ENCODE peak calls at places on chromosome X, in five cellular contexts. O, P, T, W and C are unnamed samples.

GRCh38 chrX:108148524-108148923 is 56.9 kb downstream of the ATG4A start:
- DNase-seq in O (no peak), P (no peak), T (no peak), W (no peak), C (no peak)

GRCh38 chrX:66053414-66053813 is 13.5 kb upstream of the VSIG4 start:
- DNase-seq in O (no peak), P (no peak), T (no peak), W (no peak), C (no peak)

GRCh38 chrX:110853610-110854009 is 58.0 kb upstream of the CHRDL1 start:
- DNase-seq in O (no peak), P (no peak), T (no peak), W (no peak), C (no peak)

GRCh38 chrX:104351173-104351769 is 96.5 kb upstream of the ESX1 start:
- DNase-seq in O (no peak), P (peak), T (no peak), W (no peak), C (no peak)

GRCh38 chrX:54386314-54386713 is 28.5 kb upstream of the WNK3 start:
- DNase-seq in O (no peak), P (peak), T (no peak), W (no peak), C (no peak)

GRCh38 chrX:53190363-53190960 is 34.5 kb downstream of the KDM5C start:
- DNase-seq in O (no peak), P (no peak), T (no peak), W (no peak), C (no peak)

GRCh38 chrX:150844016-150844415 is 54.5 kb downstream of the CD99L2 start:
- DNase-seq in O (no peak), P (no peak), T (no peak), W (no peak), C (no peak)

GRCh38 chrX:100745806-100746537 is 14.1 kb upstream of the SYTL4 start:
- DNase-seq in O (no peak), P (no peak), T (peak), W (no peak), C (peak)

GRCh38 chrX:107119281-107119680 is 659 bp upstream of the RBM41 start:
- DNase-seq in O (no peak), P (no peak), T (no peak), W (no peak), C (no peak)

GRCh38 chrX:5390376-5390775 is 838.3 kb downstream of the NLGN4X start:
- DNase-seq in O (no peak), P (no peak), T (no peak), W (no peak), C (no peak)

GRCh38 chrX:100447563-100448397 is 37.7 kb upstream of the PCDH19 start:
- DNase-seq in O (peak), P (peak), T (no peak), W (peak), C (peak)

GRCh38 chrX:150581093-150581775 is 12.8 kb downstream of the MTM1 start:
- DNase-seq in O (no peak), P (peak), T (no peak), W (no peak), C (no peak)

GRCh38 chrX:11890843-11891514 is 132.9 kb downstream of the MSL3 start:
- DNase-seq in O (peak), P (no peak), T (peak), W (no peak), C (no peak)

GRCh38 chrX:109974906-109975655 is 27.8 kb upstream of the TMEM164 start:
- DNase-seq in O (no peak), P (no peak), T (no peak), W (no peak), C (peak)

GRCh38 chrX:26925088-26925487 is 538.1 kb downstream of the PPP4R3C start:
- DNase-seq in O (no peak), P (no peak), T (no peak), W (no peak), C (no peak)

GRCh38 chrX:43718081-43718480 is 62.0 kb downstream of the MAOA start:
- DNase-seq in O (no peak), P (no peak), T (no peak), W (no peak), C (no peak)

GRCh38 chrX:42955349-42955748 is 177.4 kb upstream of the PPP1R2C start:
- DNase-seq in O (no peak), P (no peak), T (no peak), W (no peak), C (no peak)

GRCh38 chrX:10620121-10620699 is at the start of gene MID1:
- DNase-seq in O (peak), P (peak), T (peak), W (no peak), C (no peak)

GRCh38 chrX:12974217-12974796 is 603 bp upstream of the TMSB4X start:
- DNase-seq in O (peak), P (peak), T (peak), W (no peak), C (peak)

GRCh38 chrX:21479695-21480280 is 105.6 kb downstream of the CNKSR2 start:
- DNase-seq in O (no peak), P (peak), T (no peak), W (no peak), C (peak)

GRCh38 chrX:68273887-68274286 is 159.4 kb downstream of the OPHN1 start:
- DNase-seq in O (no peak), P (peak), T (no peak), W (no peak), C (peak)

GRCh38 chrX:48688531-48689142 is 5.0 kb downstream of the WAS start:
- DNase-seq in O (no peak), P (no peak), T (no peak), W (no peak), C (no peak)

GRCh38 chrX:121763671-121764070 is 716.3 kb downstream of the GLUD2 start:
- DNase-seq in O (no peak), P (no peak), T (no peak), W (no peak), C (no peak)

GRCh38 chrX:115493015-115493414 is 68.0 kb upstream of the PLS3 start:
- DNase-seq in O (no peak), P (no peak), T (no peak), W (no peak), C (no peak)

GRCh38 chrX:45596190-45596808 is 395.6 kb upstream of the DIPK2B start:
- DNase-seq in O (no peak), P (peak), T (no peak), W (no peak), C (no peak)

GRCh38 chrX:45602151-45602550 is 401.5 kb upstream of the DIPK2B start:
- DNase-seq in O (no peak), P (peak), T (no peak), W (no peak), C (no peak)

GRCh38 chrX:45598841-45599240 is 398.2 kb upstream of the DIPK2B start:
- DNase-seq in O (no peak), P (peak), T (no peak), W (no peak), C (no peak)

GRCh38 chrX:45601052-45601451 is 400.4 kb upstream of the DIPK2B start:
- DNase-seq in O (no peak), P (no peak), T (no peak), W (no peak), C (no peak)
- TF ChIP-seq POLR2A in O (no peak), P (no peak), T (no peak), W (no peak), C (no peak)

DNA sequence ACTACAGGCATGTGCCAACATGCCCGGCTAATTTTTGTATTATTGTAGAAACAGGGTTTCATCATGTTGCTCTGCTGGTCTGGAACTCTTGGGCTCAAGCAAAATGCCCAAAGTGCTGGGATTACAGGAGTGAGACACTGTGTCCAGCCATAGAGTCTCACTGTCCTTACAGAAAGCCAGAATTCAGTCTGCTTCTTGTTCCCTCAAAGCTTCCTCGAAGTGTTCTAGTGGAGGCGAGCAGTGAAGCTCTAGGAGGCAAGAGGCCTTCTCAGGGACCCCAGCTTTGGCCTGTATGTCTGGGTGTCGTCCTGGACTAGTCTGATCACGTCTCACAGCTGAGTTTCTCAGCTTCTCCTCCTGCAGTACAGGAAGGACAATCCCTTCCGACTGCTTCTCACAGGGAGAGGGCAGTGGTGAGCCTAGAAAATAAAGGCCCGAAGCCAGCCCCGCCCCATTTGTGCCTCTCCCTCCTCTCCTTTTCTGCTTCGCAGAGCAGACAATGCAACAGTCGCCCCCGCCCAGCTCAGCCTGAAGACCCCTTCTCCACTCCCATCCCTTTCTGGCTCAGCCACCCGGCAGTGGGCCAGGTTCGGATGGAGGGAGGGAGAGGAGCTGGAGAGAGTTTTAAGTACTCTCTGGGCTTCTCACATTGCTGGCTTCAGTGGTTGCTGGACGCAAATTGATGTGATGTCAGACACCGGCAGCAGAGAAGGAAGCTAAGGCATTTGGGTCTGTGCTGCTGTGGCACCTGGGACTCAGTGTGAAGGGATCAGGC is 11.1 kb upstream of the FAM3A start:
- DNase-seq in O (peak), P (peak), T (peak), W (peak), C (peak)
- TF ChIP-seq POLR2A in O (no peak), P (no peak), T (no peak), W (peak), C (peak)

DNA sequence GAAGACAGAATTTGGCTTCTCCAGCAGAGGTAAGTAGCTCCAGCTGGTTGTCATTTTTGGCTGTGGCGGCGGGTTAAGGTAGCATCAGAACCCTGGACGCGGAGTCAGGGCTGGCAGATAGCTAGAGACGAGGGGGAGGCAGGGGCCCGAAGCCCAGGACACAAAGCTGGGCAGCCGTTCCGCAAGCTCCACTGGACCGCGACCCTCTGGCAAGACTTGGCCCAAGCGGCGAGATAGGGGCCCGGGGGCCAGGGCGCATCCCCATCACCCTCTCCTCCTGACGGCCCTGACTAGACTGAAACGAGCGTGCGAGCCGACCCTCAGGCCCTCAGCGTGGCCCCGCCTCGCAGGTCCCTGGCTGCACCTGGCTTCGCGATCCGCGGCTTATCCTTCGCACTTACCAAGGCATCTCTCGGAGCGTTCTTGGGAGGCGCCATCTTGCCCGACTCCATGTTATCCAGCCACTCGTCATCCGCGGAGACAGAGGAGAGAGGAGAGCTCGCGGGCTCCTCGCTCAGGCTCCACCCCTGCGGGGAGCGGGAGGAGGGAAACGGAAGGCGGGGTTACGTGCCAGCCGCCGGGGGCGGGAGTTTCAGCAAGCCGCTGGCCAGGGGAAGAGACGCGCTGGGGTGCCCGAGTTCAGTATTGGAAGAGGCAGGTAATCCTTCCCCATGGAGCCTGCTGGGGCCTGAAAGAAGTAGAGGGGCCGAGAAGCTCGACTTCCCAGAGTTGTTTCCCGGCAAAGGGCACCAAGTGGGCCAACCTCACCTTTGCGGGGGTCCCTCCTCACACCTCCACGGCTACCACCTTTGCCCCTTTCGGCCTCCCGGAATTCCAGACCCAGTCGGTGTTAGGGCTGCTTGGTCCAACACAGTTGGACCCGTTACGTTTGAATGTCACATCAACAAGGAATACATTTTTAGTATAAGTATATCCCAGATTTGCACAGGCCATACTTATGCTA is at the start of gene TAF9B:
- DNase-seq in O (peak), P (peak), T (peak), W (peak), C (peak)
- TF ChIP-seq POLR2A in O (no peak), P (no peak), T (no peak), W (peak), C (peak)

DNA sequence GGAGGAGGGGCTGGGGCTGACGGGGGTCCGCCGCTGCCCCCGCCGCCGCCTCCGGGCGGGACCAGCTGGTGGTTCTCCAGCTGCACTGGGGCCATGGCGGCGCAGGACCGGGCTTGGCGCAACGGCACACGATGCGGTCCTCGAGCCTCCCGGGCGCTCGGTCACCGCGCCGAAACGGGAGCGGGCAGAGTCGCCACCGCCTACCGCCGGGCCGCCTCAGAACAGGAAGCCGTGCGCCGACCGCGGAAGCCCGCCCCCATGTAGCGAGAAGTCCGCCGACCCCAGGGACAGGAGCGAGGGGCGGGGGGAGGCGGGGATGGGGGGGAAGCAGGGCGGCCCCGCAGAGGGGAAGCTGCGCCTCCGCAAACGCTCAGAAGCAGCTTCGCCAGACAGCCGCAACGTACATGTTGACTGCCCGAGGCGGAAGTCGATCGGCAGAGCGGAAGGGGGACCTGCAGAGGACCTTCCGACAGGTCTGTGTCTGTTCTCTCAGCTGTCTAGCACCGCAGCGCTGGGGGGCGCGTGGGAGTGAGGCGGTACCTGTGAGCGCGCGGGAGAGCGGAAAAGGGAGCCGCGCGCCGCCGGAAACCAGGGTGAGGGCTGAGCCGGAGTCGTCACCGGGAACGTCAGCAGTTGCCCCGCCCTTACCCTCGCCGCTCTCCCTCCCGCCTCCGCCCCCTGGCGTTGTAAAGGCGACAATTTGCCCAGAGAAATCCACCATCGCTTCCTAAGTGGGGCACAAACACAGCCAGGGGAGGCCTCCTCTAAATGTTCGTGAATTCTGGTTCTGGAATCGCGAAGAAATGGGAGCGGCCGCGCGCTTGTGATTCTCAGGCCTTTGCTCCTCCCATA is at the start of gene MED14:
- DNase-seq in O (peak), P (peak), T (peak), W (peak), C (peak)
- TF ChIP-seq POLR2A in O (peak), P (peak), T (peak), W (peak), C (peak)

DNA sequence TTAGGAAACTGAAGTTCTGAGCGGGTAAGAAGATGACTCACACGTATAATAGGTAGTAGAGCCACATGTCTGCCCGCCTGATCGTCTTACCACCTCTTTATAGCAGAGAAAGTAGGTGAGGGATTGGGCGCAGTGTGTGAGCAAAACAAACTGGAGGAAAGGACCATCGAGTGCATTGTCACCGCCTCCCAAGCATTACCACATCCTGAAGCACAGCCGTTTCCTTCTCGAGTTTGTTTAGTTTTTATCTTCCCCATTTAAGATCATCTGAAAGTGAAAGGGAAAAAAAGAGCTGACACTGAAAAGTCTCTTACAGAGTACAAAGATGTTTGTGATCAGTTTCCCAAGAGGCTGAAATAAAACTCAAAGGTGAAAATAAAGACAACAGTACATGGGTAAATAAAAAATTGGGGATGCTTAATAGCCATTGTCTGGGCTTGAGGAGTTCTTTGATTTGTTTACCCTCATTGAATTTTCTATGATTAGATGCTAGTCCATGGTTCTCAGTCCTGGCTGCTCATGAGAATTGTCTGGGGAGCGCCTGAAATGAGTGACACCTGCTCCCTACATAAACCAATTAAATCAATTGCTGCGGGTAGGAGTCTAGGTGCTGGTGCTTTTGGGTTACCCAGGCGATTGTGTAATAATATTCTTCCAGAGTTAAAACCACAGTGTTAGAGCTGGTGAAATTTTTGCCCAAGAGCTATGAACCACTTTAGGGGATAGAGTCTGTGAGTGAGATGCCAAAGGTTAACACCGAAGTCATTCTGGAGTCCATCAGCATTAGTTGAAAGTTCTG is 15.0 kb downstream of the PDK3 start:
- DNase-seq in O (no peak), P (peak), T (no peak), W (no peak), C (peak)
- TF ChIP-seq POLR2A in O (no peak), P (no peak), T (no peak), W (no peak), C (no peak)

DNA sequence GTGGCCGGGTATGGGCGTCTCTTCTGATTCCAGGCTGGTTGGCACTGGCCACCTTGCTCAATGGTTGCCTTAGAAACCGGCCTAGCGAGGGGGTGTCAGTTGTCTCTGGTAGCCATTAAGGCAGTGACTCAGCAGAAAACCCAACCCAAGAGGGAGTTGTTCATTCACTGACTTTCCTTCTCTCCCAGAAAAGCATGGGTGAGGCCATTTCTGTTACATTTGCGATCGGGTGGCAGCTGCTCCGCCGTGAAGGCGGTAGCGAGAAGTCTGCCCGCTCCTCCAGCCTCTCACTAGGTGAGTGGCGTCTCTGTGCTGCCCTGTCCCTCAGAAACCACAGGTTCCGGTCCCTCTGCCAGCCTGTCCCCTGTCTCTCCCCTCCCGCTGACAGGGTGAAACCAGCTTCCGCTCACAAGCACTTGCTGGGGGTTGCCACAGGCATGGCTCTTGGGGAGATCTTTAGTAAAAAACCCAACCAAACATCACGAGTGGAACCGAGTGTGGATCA is 17.4 kb downstream of the IRAK1 start:
- DNase-seq in O (no peak), P (peak), T (no peak), W (no peak), C (peak)
- TF ChIP-seq POLR2A in O (no peak), P (no peak), T (no peak), W (no peak), C (peak)